ENCODE peak calls at places on chromosomes 7 and 10, in five cellular contexts. C, G, Y, V and I are unnamed samples.

GRCh38 chr7:22066484-22066883 is 120.8 kb upstream of the CDCA7L start:
- DNase-seq in C (no peak), G (no peak), Y (no peak), V (no peak), I (no peak)

GRCh38 chr10:3829193-3830050 is 44.4 kb upstream of the KLF6 start:
- DNase-seq in C (no peak), G (no peak), Y (no peak), V (no peak), I (no peak)

GRCh38 chr7:23472974-23473847 is 2.9 kb upstream of the IGF2BP3 start:
- DNase-seq in C (no peak), G (no peak), Y (no peak), V (no peak), I (no peak)

GRCh38 chr10:1178506-1178905 is 122.3 kb downstream of the WDR37 start:
- DNase-seq in C (no peak), G (no peak), Y (no peak), V (no peak), I (no peak)

GRCh38 chr10:3323865-3324498 is 151.4 kb upstream of the PITRM1 start:
- DNase-seq in C (no peak), G (no peak), Y (no peak), V (no peak), I (peak; percentile 26)

GRCh38 chr7:117225536-117225935 is 97.3 kb downstream of the WNT2 start:
- DNase-seq in C (no peak), G (no peak), Y (peak; percentile 21), V (no peak), I (no peak)

GRCh38 chr7:152329469-152329868 is 106.3 kb downstream of the KMT2C start:
- DNase-seq in C (no peak), G (no peak), Y (no peak), V (no peak), I (no peak)

GRCh38 chr10:106360870-106361269 is 803.6 kb downstream of the SORCS1 start:
- DNase-seq in C (no peak), G (no peak), Y (peak; percentile 83), V (no peak), I (peak; percentile 64)

GRCh38 chr7:66728571-66728970 is 12.0 kb upstream of the RABGEF1 start:
- DNase-seq in C (no peak), G (no peak), Y (no peak), V (no peak), I (no peak)

GRCh38 chr10:123621492-123621891 is 44.7 kb upstream of the GPR26 start:
- DNase-seq in C (no peak), G (no peak), Y (no peak), V (no peak), I (peak; percentile 81)

GRCh38 chr7:36723951-36724664 is at the start of gene AOAH:
- DNase-seq in C (peak; percentile 89), G (peak; percentile 80), Y (no peak), V (peak; percentile 62), I (no peak)

GRCh38 chr7:33671521-33672262 is 233.6 kb upstream of the BMPER start:
- DNase-seq in C (no peak), G (no peak), Y (no peak), V (no peak), I (no peak)

GRCh38 chr10:106615081-106615480 is 549.4 kb downstream of the SORCS1 start:
- DNase-seq in C (no peak), G (no peak), Y (peak; percentile 83), V (no peak), I (no peak)

GRCh38 chr7:1160665-1161010 is 642 bp upstream of the ZFAND2A start:
- DNase-seq in C (no peak), G (no peak), Y (no peak), V (no peak), I (peak; percentile 73)

GRCh38 chr7:99919814-99920618 is 686 bp upstream of the TRIM4 start:
- DNase-seq in C (no peak), G (no peak), Y (peak; percentile 9), V (no peak), I (no peak)

GRCh38 chr7:135286876-135287275 is 53.2 kb downstream of the STRA8 start:
- DNase-seq in C (no peak), G (no peak), Y (no peak), V (no peak), I (no peak)

GRCh38 chr7:92835140-92835850 is 1.1 kb downstream of the CDK6 start:
- DNase-seq in C (peak; percentile 56), G (peak; percentile 73), Y (peak; percentile 74), V (peak; percentile 58), I (peak; percentile 48)

GRCh38 chr10:12081470-12081869 is 12.7 kb downstream of the DHTKD1 start:
- DNase-seq in C (no peak), G (no peak), Y (no peak), V (no peak), I (no peak)

GRCh38 chr10:89207801-89208551 is 859 bp upstream of the CH25H start:
- DNase-seq in C (peak; percentile 29), G (peak; percentile 80), Y (no peak), V (no peak), I (peak; percentile 40)

GRCh38 chr7:47540053-47540386 is 41.9 kb downstream of the TNS3 start:
- DNase-seq in C (no peak), G (no peak), Y (no peak), V (no peak), I (no peak)

GRCh38 chr10:113069595-113069994 is 119.5 kb downstream of the TCF7L2 start:
- DNase-seq in C (no peak), G (no peak), Y (peak; percentile 89), V (no peak), I (no peak)

GRCh38 chr10:58653139-58653538 is 140.5 kb downstream of the BICC1 start:
- DNase-seq in C (no peak), G (no peak), Y (peak; percentile 48), V (no peak), I (no peak)

GRCh38 chr10:20776384-20776783 is 120.7 kb downstream of the NEBL start:
- DNase-seq in C (no peak), G (no peak), Y (no peak), V (no peak), I (no peak)

GRCh38 chr7:87517136-87517805 is 41.8 kb upstream of the ABCB4 start:
- DNase-seq in C (no peak), G (no peak), Y (peak; percentile 0), V (no peak), I (peak; percentile 32)

GRCh38 chr10:22417736-22418268 is 72.5 kb downstream of the SPAG6 start:
- DNase-seq in C (no peak), G (no peak), Y (no peak), V (no peak), I (no peak)

GRCh38 chr10:70198696-70199466 is 28.6 kb upstream of the SAR1A start:
- DNase-seq in C (no peak), G (no peak), Y (no peak), V (no peak), I (no peak)

GRCh38 chr10:130045091-130045652 is 65.5 kb downstream of the C10orf143 start:
- DNase-seq in C (no peak), G (no peak), Y (no peak), V (no peak), I (peak; percentile 73)

GRCh38 chr7:148720472-148720871 is 21.8 kb downstream of the CUL1 start:
- DNase-seq in C (no peak), G (no peak), Y (no peak), V (no peak), I (no peak)

GRCh38 chr7:2959343-2959680 is 84.4 kb downstream of the CARD11 start:
- DNase-seq in C (peak; percentile 14), G (no peak), Y (no peak), V (no peak), I (no peak)

GRCh38 chr10:58371473-58371872 is 13.7 kb upstream of the TFAM start:
- DNase-seq in C (no peak), G (no peak), Y (no peak), V (no peak), I (no peak)

GRCh38 chr7:69198250-69198649 is 400.0 kb upstream of the AUTS2 start:
- DNase-seq in C (no peak), G (no peak), Y (no peak), V (no peak), I (no peak)

GRCh38 chr10:32054087-32054486 is 2.1 kb downstream of the KIF5B start:
- DNase-seq in C (no peak), G (no peak), Y (peak; percentile 87), V (no peak), I (peak; percentile 40)

GRCh38 chr10:32056136-32057040 is at the start of gene KIF5B:
- DNase-seq in C (peak; percentile 85), G (peak; percentile 97), Y (peak; percentile 81), V (peak; percentile 87), I (peak; percentile 91)

GRCh38 chr10:32055478-32056135 is 618 bp downstream of the KIF5B start:
- DNase-seq in C (peak; percentile 61), G (peak; percentile 83), Y (peak; percentile 41), V (peak; percentile 71), I (peak; percentile 72)

GRCh38 chr10:32059472-32059871 is 3.2 kb upstream of the KIF5B start:
- DNase-seq in C (no peak), G (no peak), Y (no peak), V (no peak), I (no peak)

GRCh38 chr10:32057041-32057372 is 782 bp upstream of the KIF5B start:
- DNase-seq in C (no peak), G (no peak), Y (no peak), V (no peak), I (no peak)
- H3K4me3 ChIP-seq in C (peak overlapping the region; percentile 95), G (no peak overlapping the region), Y (no peak overlapping the region), V (no peak overlapping the region), I (peak overlapping the region; percentile 83)

GRCh38 chr10:72340510-72340895 is 14.2 kb downstream of the DNAJB12 start:
- DNase-seq in C (peak; percentile 77), G (peak; percentile 85), Y (no peak), V (peak; percentile 72), I (peak; percentile 62)
- H3K36me3 ChIP-seq in C (no peaks in the 10 kb centered on the region), G (peaks cover 78% of the 10 kb centered on the region), Y (peaks cover 58% of the 10 kb centered on the region), V (peaks cover 55% of the 10 kb centered on the region), I (peaks cover 56% of the 10 kb centered on the region)

GRCh38 chr10:103558916-103559315 is 65.4 kb downstream of the NEURL1 start:
- DNase-seq in C (no peak), G (no peak), Y (no peak), V (no peak), I (no peak)

GRCh38 chr10:103559776-103560175 is 66.3 kb downstream of the NEURL1 start:
- DNase-seq in C (no peak), G (no peak), Y (no peak), V (no peak), I (no peak)

GRCh38 chr10:103563231-103564115 is 70.0 kb downstream of the NEURL1 start:
- DNase-seq in C (no peak), G (no peak), Y (no peak), V (no peak), I (no peak)

GRCh38 chr10:103564116-103564501 is 70.6 kb downstream of the NEURL1 start:
- DNase-seq in C (no peak), G (no peak), Y (no peak), V (no peak), I (no peak)

DNA sequence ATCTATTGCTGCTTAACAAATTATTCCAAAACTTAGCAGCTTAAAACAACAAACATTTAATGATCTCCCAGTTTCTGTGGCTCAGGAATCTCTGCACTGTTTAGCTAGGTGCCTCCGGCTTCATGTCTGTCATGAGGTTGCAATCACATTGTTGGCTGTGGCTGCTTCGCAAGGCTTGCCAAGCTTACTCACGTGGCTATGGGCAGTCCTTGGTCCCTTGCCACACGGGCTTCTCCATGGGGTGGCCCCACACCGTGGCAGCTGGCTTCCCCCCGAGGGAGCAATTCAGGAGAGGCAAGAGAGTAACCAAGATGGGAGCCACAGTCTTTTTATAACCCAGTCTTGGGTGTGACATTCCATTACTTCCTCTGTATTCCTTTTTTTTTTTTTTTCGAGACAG is 67.4 kb downstream of the NEURL1 start:
- DNase-seq in C (no peak), G (no peak), Y (no peak), V (no peak), I (no peak)
- H3K27me3 ChIP-seq in C (no peaks in the 10 kb centered on the region), G (peaks cover under 1% of the 10 kb centered on the region), Y (peaks cover 72% of the 10 kb centered on the region), V (no peaks in the 10 kb centered on the region), I (no peaks in the 10 kb centered on the region)

GRCh38 chr7:50448823-50449222 is 1.3 kb downstream of the FIGNL1 start:
- DNase-seq in C (no peak), G (no peak), Y (no peak), V (no peak), I (no peak)
- H3K4me3 ChIP-seq in C (no peak overlapping the region), G (no peak overlapping the region), Y (no peak overlapping the region), V (no peak overlapping the region), I (peak overlapping the region; percentile 68)